ENCODE peak calls at places on chromosomes 3 and 15, in ten cellular contexts. One of them, this sample, is unnamed.

GRCh38 chr3:125679258-125679657 is 84.0 kb upstream of the OSBPL11 start:
- DNase-seq in cardiac fibroblast: no peak
- DNase-seq in psoas muscle: no peak
- DNase-seq in upper lobe of left lung: no peak
- DNase-seq in uterus: no peak
- DNase-seq in WTC11: no peak
- DNase-seq in BJ: no peak
- DNase-seq in epithelial cell of esophagus: no peak
- DNase-seq in MM.1S: no peak
- DNase-seq in foreskin fibroblast: no peak
- DNase-seq in this sample: no peak

GRCh38 chr15:80967451-80967850 is 22.2 kb downstream of the MESD start:
- DNase-seq in epithelial cell of esophagus: no peak
- DNase-seq in upper lobe of left lung: no peak
- DNase-seq in psoas muscle: no peak
- DNase-seq in foreskin fibroblast: peak
- DNase-seq in BJ: no peak
- DNase-seq in uterus: no peak
- DNase-seq in MM.1S: no peak
- DNase-seq in WTC11: peak
- DNase-seq in cardiac fibroblast: peak
- DNase-seq in this sample: no peak

GRCh38 chr3:156456771-156457224 is 98.1 kb downstream of the SSR3 start:
- DNase-seq in epithelial cell of esophagus: peak
- DNase-seq in upper lobe of left lung: no peak
- DNase-seq in uterus: no peak
- DNase-seq in foreskin fibroblast: no peak
- DNase-seq in BJ: no peak
- DNase-seq in psoas muscle: no peak
- DNase-seq in WTC11: peak
- DNase-seq in MM.1S: no peak
- DNase-seq in cardiac fibroblast: no peak
- DNase-seq in this sample: no peak

GRCh38 chr15:65327651-65328393 is 23.3 kb downstream of the RNU5B-1 start:
- DNase-seq in epithelial cell of esophagus: no peak
- DNase-seq in uterus: no peak
- DNase-seq in psoas muscle: no peak
- DNase-seq in MM.1S: no peak
- DNase-seq in cardiac fibroblast: no peak
- DNase-seq in BJ: no peak
- DNase-seq in upper lobe of left lung: no peak
- DNase-seq in foreskin fibroblast: no peak
- DNase-seq in WTC11: no peak
- DNase-seq in this sample: no peak

GRCh38 chr3:142424754-142425153 is 23.1 kb downstream of the XRN1 start:
- DNase-seq in MM.1S: no peak
- DNase-seq in BJ: no peak
- DNase-seq in uterus: no peak
- DNase-seq in upper lobe of left lung: no peak
- DNase-seq in cardiac fibroblast: no peak
- DNase-seq in WTC11: no peak
- DNase-seq in psoas muscle: no peak
- DNase-seq in epithelial cell of esophagus: peak
- DNase-seq in foreskin fibroblast: no peak
- DNase-seq in this sample: no peak

GRCh38 chr3:117892991-117893390 is 1141.7 kb downstream of the IGSF11 start:
- DNase-seq in MM.1S: no peak
- DNase-seq in upper lobe of left lung: no peak
- DNase-seq in WTC11: no peak
- DNase-seq in foreskin fibroblast: no peak
- DNase-seq in uterus: no peak
- DNase-seq in cardiac fibroblast: no peak
- DNase-seq in psoas muscle: no peak
- DNase-seq in BJ: no peak
- DNase-seq in epithelial cell of esophagus: no peak
- DNase-seq in this sample: no peak

GRCh38 chr15:68363353-68363752 is 68.6 kb downstream of the ITGA11 start:
- DNase-seq in upper lobe of left lung: no peak
- DNase-seq in epithelial cell of esophagus: no peak
- DNase-seq in uterus: no peak
- DNase-seq in psoas muscle: no peak
- DNase-seq in cardiac fibroblast: no peak
- DNase-seq in BJ: no peak
- DNase-seq in WTC11: no peak
- DNase-seq in foreskin fibroblast: no peak
- DNase-seq in MM.1S: no peak
- DNase-seq in this sample: no peak

GRCh38 chr3:131303848-131304247 is 77.7 kb upstream of the NUDT16 start:
- DNase-seq in upper lobe of left lung: no peak
- DNase-seq in WTC11: no peak
- DNase-seq in uterus: no peak
- DNase-seq in BJ: no peak
- DNase-seq in MM.1S: no peak
- DNase-seq in foreskin fibroblast: peak
- DNase-seq in cardiac fibroblast: peak
- DNase-seq in psoas muscle: no peak
- DNase-seq in epithelial cell of esophagus: peak
- DNase-seq in this sample: no peak

GRCh38 chr3:134640872-134641470 is 9.9 kb downstream of the KY start:
- DNase-seq in WTC11: peak
- DNase-seq in foreskin fibroblast: peak
- DNase-seq in cardiac fibroblast: peak
- DNase-seq in uterus: no peak
- DNase-seq in MM.1S: no peak
- DNase-seq in epithelial cell of esophagus: peak
- DNase-seq in psoas muscle: no peak
- DNase-seq in upper lobe of left lung: no peak
- DNase-seq in BJ: no peak
- DNase-seq in this sample: no peak

GRCh38 chr3:184262166-184262926 is 993 bp upstream of the CAMK2N2 start:
- DNase-seq in psoas muscle: peak
- DNase-seq in upper lobe of left lung: no peak
- DNase-seq in foreskin fibroblast: no peak
- DNase-seq in WTC11: peak
- DNase-seq in epithelial cell of esophagus: peak
- DNase-seq in cardiac fibroblast: no peak
- DNase-seq in BJ: no peak
- DNase-seq in uterus: no peak
- DNase-seq in MM.1S: no peak
- DNase-seq in this sample: no peak

GRCh38 chr3:149770246-149770645 is 18.0 kb upstream of the COMMD2 start:
- DNase-seq in uterus: no peak
- DNase-seq in cardiac fibroblast: no peak
- DNase-seq in upper lobe of left lung: no peak
- DNase-seq in MM.1S: no peak
- DNase-seq in epithelial cell of esophagus: no peak
- DNase-seq in BJ: no peak
- DNase-seq in foreskin fibroblast: no peak
- DNase-seq in WTC11: no peak
- DNase-seq in psoas muscle: no peak
- DNase-seq in this sample: no peak
- TF ChIP-seq CTCF in uterus: no peak
- TF ChIP-seq CTCF in cardiac fibroblast: peak
- TF ChIP-seq CTCF in upper lobe of left lung: no peak
- TF ChIP-seq CTCF in MM.1S: no peak
- TF ChIP-seq CTCF in epithelial cell of esophagus: peak
- TF ChIP-seq CTCF in BJ: no peak
- TF ChIP-seq CTCF in foreskin fibroblast: no peak
- TF ChIP-seq CTCF in WTC11: no peak
- TF ChIP-seq CTCF in psoas muscle: no peak
- TF ChIP-seq CTCF in this sample: no peak

DNA sequence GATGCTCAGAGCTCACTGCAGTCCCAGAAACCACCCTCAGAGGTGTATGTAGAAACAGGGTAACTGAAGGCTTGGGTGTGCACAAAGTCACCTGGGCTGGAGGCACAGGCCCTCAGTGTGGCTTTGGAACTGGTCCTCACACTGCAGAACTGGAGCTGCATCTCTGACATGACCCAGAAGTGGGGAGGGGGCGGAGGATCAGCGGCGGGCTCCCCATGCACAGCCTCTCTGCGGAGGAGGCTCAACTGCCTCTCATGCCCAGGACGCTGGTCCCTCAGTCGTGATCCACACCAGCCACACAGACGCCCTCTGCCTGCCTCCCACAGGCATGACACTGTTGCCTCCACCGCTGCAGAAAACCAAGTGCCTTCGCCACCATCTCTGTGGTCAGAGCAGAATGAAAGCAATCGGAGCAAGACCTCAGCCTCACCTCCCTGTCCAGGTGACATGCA is 73.7 kb downstream of the TM2D3 start:
- DNase-seq in WTC11: peak
- DNase-seq in psoas muscle: peak
- DNase-seq in epithelial cell of esophagus: peak
- DNase-seq in foreskin fibroblast: no peak
- DNase-seq in cardiac fibroblast: peak
- DNase-seq in MM.1S: peak
- DNase-seq in BJ: no peak
- DNase-seq in uterus: no peak
- DNase-seq in upper lobe of left lung: no peak
- DNase-seq in this sample: no peak
- TF ChIP-seq CTCF in WTC11: peak
- TF ChIP-seq CTCF in psoas muscle: peak
- TF ChIP-seq CTCF in epithelial cell of esophagus: peak
- TF ChIP-seq CTCF in foreskin fibroblast: peak
- TF ChIP-seq CTCF in cardiac fibroblast: peak
- TF ChIP-seq CTCF in MM.1S: peak
- TF ChIP-seq CTCF in BJ: peak
- TF ChIP-seq CTCF in uterus: no peak
- TF ChIP-seq CTCF in upper lobe of left lung: no peak
- TF ChIP-seq CTCF in this sample: no peak

GRCh38 chr15:38254065-38254883 is 1.6 kb downstream of the SPRED1 start:
- DNase-seq in upper lobe of left lung: peak
- DNase-seq in WTC11: no peak
- DNase-seq in MM.1S: peak
- DNase-seq in cardiac fibroblast: peak
- DNase-seq in uterus: peak
- DNase-seq in psoas muscle: no peak
- DNase-seq in BJ: no peak
- DNase-seq in foreskin fibroblast: peak
- DNase-seq in epithelial cell of esophagus: peak
- DNase-seq in this sample: no peak

GRCh38 chr15:38253448-38253847 is 812 bp downstream of the SPRED1 start:
- DNase-seq in foreskin fibroblast: peak
- DNase-seq in uterus: no peak
- DNase-seq in MM.1S: no peak
- DNase-seq in BJ: no peak
- DNase-seq in epithelial cell of esophagus: peak
- DNase-seq in WTC11: no peak
- DNase-seq in psoas muscle: no peak
- DNase-seq in cardiac fibroblast: peak
- DNase-seq in upper lobe of left lung: no peak
- DNase-seq in this sample: no peak

GRCh38 chr15:38252481-38253311 is at the start of gene SPRED1:
- DNase-seq in foreskin fibroblast: peak
- DNase-seq in cardiac fibroblast: peak
- DNase-seq in MM.1S: peak
- DNase-seq in epithelial cell of esophagus: peak
- DNase-seq in WTC11: peak
- DNase-seq in uterus: peak
- DNase-seq in BJ: no peak
- DNase-seq in psoas muscle: peak
- DNase-seq in upper lobe of left lung: peak
- DNase-seq in this sample: no peak

GRCh38 chr15:38255690-38256089 is 3.1 kb downstream of the SPRED1 start:
- DNase-seq in epithelial cell of esophagus: no peak
- DNase-seq in foreskin fibroblast: no peak
- DNase-seq in BJ: no peak
- DNase-seq in WTC11: no peak
- DNase-seq in cardiac fibroblast: no peak
- DNase-seq in uterus: no peak
- DNase-seq in MM.1S: no peak
- DNase-seq in psoas muscle: no peak
- DNase-seq in upper lobe of left lung: no peak
- DNase-seq in this sample: no peak

GRCh38 chr15:38251726-38252480 is 733 bp upstream of the SPRED1 start:
- DNase-seq in epithelial cell of esophagus: peak
- DNase-seq in MM.1S: peak
- DNase-seq in BJ: peak
- DNase-seq in foreskin fibroblast: peak
- DNase-seq in cardiac fibroblast: peak
- DNase-seq in psoas muscle: peak
- DNase-seq in upper lobe of left lung: peak
- DNase-seq in WTC11: peak
- DNase-seq in uterus: peak
- DNase-seq in this sample: peak
- TF ChIP-seq CTCF in epithelial cell of esophagus: no peak
- TF ChIP-seq CTCF in MM.1S: no peak
- TF ChIP-seq CTCF in BJ: no peak
- TF ChIP-seq CTCF in foreskin fibroblast: no peak
- TF ChIP-seq CTCF in cardiac fibroblast: no peak
- TF ChIP-seq CTCF in psoas muscle: no peak
- TF ChIP-seq CTCF in upper lobe of left lung: no peak
- TF ChIP-seq CTCF in WTC11: no peak
- TF ChIP-seq CTCF in uterus: no peak
- TF ChIP-seq CTCF in this sample: no peak

GRCh38 chr15:28871168-28871567 is 14.6 kb upstream of the APBA2 start:
- DNase-seq in cardiac fibroblast: no peak
- DNase-seq in epithelial cell of esophagus: no peak
- DNase-seq in uterus: no peak
- DNase-seq in BJ: no peak
- DNase-seq in psoas muscle: no peak
- DNase-seq in upper lobe of left lung: no peak
- DNase-seq in MM.1S: no peak
- DNase-seq in foreskin fibroblast: no peak
- DNase-seq in WTC11: no peak
- DNase-seq in this sample: no peak
- TF ChIP-seq CTCF in cardiac fibroblast: no peak
- TF ChIP-seq CTCF in epithelial cell of esophagus: no peak
- TF ChIP-seq CTCF in uterus: no peak
- TF ChIP-seq CTCF in BJ: no peak
- TF ChIP-seq CTCF in psoas muscle: no peak
- TF ChIP-seq CTCF in upper lobe of left lung: no peak
- TF ChIP-seq CTCF in MM.1S: no peak
- TF ChIP-seq CTCF in foreskin fibroblast: no peak
- TF ChIP-seq CTCF in WTC11: no peak
- TF ChIP-seq CTCF in this sample: no peak

GRCh38 chr3:167394003-167394402 is 13.9 kb upstream of the ZBBX start:
- DNase-seq in cardiac fibroblast: no peak
- DNase-seq in upper lobe of left lung: no peak
- DNase-seq in psoas muscle: no peak
- DNase-seq in MM.1S: no peak
- DNase-seq in foreskin fibroblast: no peak
- DNase-seq in BJ: no peak
- DNase-seq in epithelial cell of esophagus: no peak
- DNase-seq in uterus: no peak
- DNase-seq in WTC11: no peak
- DNase-seq in this sample: no peak
- TF ChIP-seq CTCF in cardiac fibroblast: no peak
- TF ChIP-seq CTCF in upper lobe of left lung: no peak
- TF ChIP-seq CTCF in psoas muscle: no peak
- TF ChIP-seq CTCF in MM.1S: no peak
- TF ChIP-seq CTCF in foreskin fibroblast: no peak
- TF ChIP-seq CTCF in BJ: no peak
- TF ChIP-seq CTCF in epithelial cell of esophagus: no peak
- TF ChIP-seq CTCF in uterus: no peak
- TF ChIP-seq CTCF in WTC11: no peak
- TF ChIP-seq CTCF in this sample: no peak

This sample was measured in omental fat pad.